ENCODE peak calls at places on chromosome 19, in ten cellular contexts. M is fibroblast of mammary gland; K is Kasumi-1; Y is activated CD4-positive, CD25-positive, alpha-beta regulatory T cell; P is anterior cingulate cortex; E is astrocyte of the spinal cord; X is NCI-H460; U is left ventricle myocardium inferior; Q is LoVo; G is amniotic stem cell. R is an unnamed sample.

GRCh38 chr19:44061038-44061437 is 9.2 kb downstream of the ZNF223 start:
- DNase-seq in M (no peak), K (no peak), Y (no peak), P (no peak), E (no peak), X (no peak), U (no peak), Q (no peak), G (no peak), R (no peak)

GRCh38 chr19:55253842-55254624 is 4.8 kb downstream of the PPP6R1 start:
- DNase-seq in M (no peak), K (peak), Y (peak), P (no peak), E (no peak), X (no peak), U (no peak), Q (no peak), G (no peak), R (no peak)

GRCh38 chr19:17706750-17707181 is 12.5 kb upstream of the MAP1S start:
- DNase-seq in M (peak), K (no peak), Y (no peak), P (peak), E (peak), X (no peak), U (no peak), Q (no peak), G (no peak), R (peak)

GRCh38 chr19:4579389-4579788 is 19.9 kb upstream of the SEMA6B start:
- DNase-seq in M (no peak), K (no peak), Y (no peak), P (no peak), E (no peak), X (no peak), U (no peak), Q (no peak), G (no peak), R (no peak)

GRCh38 chr19:47146920-47147319 is 16.3 kb downstream of the SAE1 start:
- DNase-seq in M (no peak), K (no peak), Y (no peak), P (no peak), E (no peak), X (no peak), U (no peak), Q (no peak), G (no peak), R (no peak)

GRCh38 chr19:19655641-19656343 is 7.7 kb downstream of the ATP13A1 start:
- DNase-seq in M (no peak), K (no peak), Y (no peak), P (no peak), E (no peak), X (no peak), U (no peak), Q (no peak), G (no peak), R (no peak)

GRCh38 chr19:45311640-45312039 is 11.0 kb downstream of the CKM start:
- DNase-seq in M (no peak), K (peak), Y (no peak), P (no peak), E (no peak), X (no peak), U (no peak), Q (no peak), G (no peak), R (no peak)

GRCh38 chr19:43776285-43776684 is 4.5 kb downstream of the KCNN4 start:
- DNase-seq in M (no peak), K (no peak), Y (no peak), P (no peak), E (no peak), X (no peak), U (no peak), Q (no peak), G (no peak), R (no peak)

GRCh38 chr19:48696353-48697010 is 711 bp downstream of the FUT2 start:
- DNase-seq in M (no peak), K (no peak), Y (no peak), P (no peak), E (no peak), X (no peak), U (no peak), Q (peak), G (no peak), R (peak)

GRCh38 chr19:2758601-2759313 is 18.9 kb upstream of the SLC39A3 start:
- DNase-seq in M (no peak), K (no peak), Y (no peak), P (no peak), E (no peak), X (no peak), U (no peak), Q (no peak), G (no peak), R (no peak)

GRCh38 chr19:47190167-47190727 is 40.8 kb downstream of the BBC3 start:
- DNase-seq in M (peak), K (no peak), Y (peak), P (peak), E (peak), X (no peak), U (peak), Q (peak), G (no peak), R (peak)

GRCh38 chr19:13095934-13096890 is 6.4 kb downstream of the LYL1 start:
- DNase-seq in M (no peak), K (peak), Y (no peak), P (no peak), E (no peak), X (no peak), U (no peak), Q (no peak), G (no peak), R (no peak)

GRCh38 chr19:40616178-40616577 is 15.0 kb downstream of the LTBP4 start:
- DNase-seq in M (no peak), K (no peak), Y (no peak), P (no peak), E (no peak), X (no peak), U (no peak), Q (no peak), G (no peak), R (no peak)

R was measured in cerebellum.